ENCODE peak calls at places on chromosomes 3 and 15, in four cellular contexts. P is choroid plexus epithelial cell, C is osteoblast, U is COR-L47. Z is an unnamed sample.

GRCh38 chr15:99326235-99326634 is 75.0 kb downstream of the LRRC28 start:
- DNase-seq in U (no peak), C (no peak), P (no peak), Z (no peak)

GRCh38 chr3:126752303-126753190 is 48.5 kb downstream of the CHCHD6 start:
- DNase-seq in C (peak; percentile 94), P (peak; percentile 81), U (peak; percentile 70), Z (peak; percentile 69)

GRCh38 chr3:19598870-19599269 is 335.1 kb downstream of the EFHB start:
- DNase-seq in C (no peak), P (no peak), U (no peak), Z (no peak)

GRCh38 chr3:27253831-27254230 is 115.4 kb downstream of the NEK10 start:
- DNase-seq in U (peak; percentile 4), P (peak; percentile 65), C (peak; percentile 51), Z (peak; percentile 27)

GRCh38 chr3:55576621-55577020 is 89.5 kb upstream of the WNT5A start:
- DNase-seq in C (no peak), P (no peak), U (no peak), Z (no peak)

GRCh38 chr3:130648293-130648692 is 98.3 kb downstream of the PIK3R4 start:
- DNase-seq in C (no peak), P (no peak), U (no peak), Z (no peak)

GRCh38 chr3:179348325-179349013 is 960 bp downstream of the MFN1 start:
- DNase-seq in C (peak; percentile 31), U (no peak), P (no peak), Z (no peak)

GRCh38 chr3:87228316-87228715 is 1.2 kb downstream of the CHMP2B start:
- DNase-seq in P (peak; percentile 39), U (no peak), C (peak; percentile 68), Z (no peak)

GRCh38 chr3:193452338-193452737 is 73.8 kb upstream of the ATP13A5 start:
- DNase-seq in C (no peak), U (peak; percentile 41), P (peak; percentile 4), Z (no peak)

GRCh38 chr3:132038198-132038825 is 3.5 kb upstream of the CPNE4 start:
- DNase-seq in P (peak; percentile 71), C (peak; percentile 1), U (peak; percentile 40), Z (no peak)

GRCh38 chr3:171797265-171797679 is 13.0 kb downstream of the PLD1 start:
- DNase-seq in C (no peak), U (no peak), P (peak; percentile 50), Z (no peak)

GRCh38 chr3:56725175-56725574 is 42.1 kb upstream of the TASOR start:
- DNase-seq in U (no peak), P (no peak), C (no peak), Z (peak; percentile 73)

GRCh38 chr15:66657062-66658020 is 44.7 kb upstream of the SMAD6 start:
- DNase-seq in P (no peak), U (no peak), C (peak; percentile 80), Z (no peak)

GRCh38 chr3:136194409-136195257 is 1.5 kb downstream of the MSL2 start:
- DNase-seq in U (peak; percentile 38), C (peak; percentile 88), P (peak; percentile 34), Z (peak; percentile 73)

GRCh38 chr3:183468424-183468823 is 40.0 kb upstream of the MCF2L2 start:
- DNase-seq in C (no peak), U (no peak), P (no peak), Z (no peak)

Z was measured in activated CD4-positive, alpha-beta T cell treated with anti-CD3 and anti-CD28 coated beads for 48 hours.